ENCODE peak calls at places on chromosomes 13 and 19, in four cellular contexts. V is thoracic aorta, C is body of pancreas, Y is fibroblast of the aortic adventitia. Z is an unnamed sample.

GRCh38 chr19:6501740-6502648 is at the start of gene TUBB4A:
- DNase-seq in V (no peak), C (peak; percentile 46), Y (no peak), Z (no peak)

GRCh38 chr19:46101293-46101692 is 23.2 kb downstream of the IGFL3 start:
- DNase-seq in V (no peak), C (no peak), Y (no peak), Z (no peak)

GRCh38 chr13:36369268-36370107 is 23.3 kb upstream of the SPART start:
- DNase-seq in V (no peak), C (no peak), Y (peak; percentile 82), Z (no peak)

GRCh38 chr19:460877-461609 is at the start of gene SHC2:
- DNase-seq in V (no peak), C (peak; percentile 78), Y (no peak), Z (no peak)

GRCh38 chr13:99086869-99087129 is 108.9 kb upstream of the DOCK9 start:
- DNase-seq in V (no peak), C (no peak), Y (no peak), Z (peak; percentile 21)

GRCh38 chr13:77062097-77062496 is 35.1 kb upstream of the FBXL3 start:
- DNase-seq in V (no peak), C (no peak), Y (peak; percentile 33), Z (no peak)

GRCh38 chr19:35318679-35319448 is 10.1 kb upstream of the CD22 start:
- DNase-seq in V (peak; percentile 13), C (peak; percentile 39), Y (peak; percentile 55), Z (peak; percentile 30)

GRCh38 chr19:45103625-45104319 is 10.8 kb downstream of the PPP1R37 start:
- DNase-seq in V (no peak), C (peak; percentile 55), Y (no peak), Z (no peak)

GRCh38 chr13:46396341-46396740 is 9.3 kb upstream of the RUBCNL start:
- DNase-seq in V (no peak), C (no peak), Y (no peak), Z (no peak)

DNA sequence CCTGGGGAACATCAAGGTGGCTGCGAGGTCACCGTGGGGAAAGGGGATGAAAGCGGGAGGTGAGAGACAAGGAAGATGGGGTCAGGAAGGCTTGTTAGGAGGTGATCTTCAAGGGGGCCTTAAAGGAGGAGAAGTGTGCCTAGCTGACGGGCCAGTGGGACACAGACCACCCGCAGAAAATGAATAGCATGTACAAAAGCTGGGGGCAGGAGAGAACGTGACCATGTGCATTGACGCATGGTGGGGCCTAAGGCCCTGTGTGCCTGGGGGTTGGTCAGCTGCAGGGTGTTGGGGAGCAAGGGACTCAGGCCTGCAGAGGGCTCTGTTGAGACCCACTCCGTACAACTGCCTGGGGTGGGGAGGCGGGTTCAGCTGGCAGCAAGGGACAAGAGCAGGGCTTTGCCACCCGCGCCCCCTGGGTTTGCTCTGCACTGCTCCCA is 5.9 kb downstream of the RAB8A start:
- DNase-seq in V (no peak), C (no peak), Y (no peak), Z (no peak)
- TF ChIP-seq CTCF in V (no peak), C (no peak), Y (no peak), Z (no peak)

DNA sequence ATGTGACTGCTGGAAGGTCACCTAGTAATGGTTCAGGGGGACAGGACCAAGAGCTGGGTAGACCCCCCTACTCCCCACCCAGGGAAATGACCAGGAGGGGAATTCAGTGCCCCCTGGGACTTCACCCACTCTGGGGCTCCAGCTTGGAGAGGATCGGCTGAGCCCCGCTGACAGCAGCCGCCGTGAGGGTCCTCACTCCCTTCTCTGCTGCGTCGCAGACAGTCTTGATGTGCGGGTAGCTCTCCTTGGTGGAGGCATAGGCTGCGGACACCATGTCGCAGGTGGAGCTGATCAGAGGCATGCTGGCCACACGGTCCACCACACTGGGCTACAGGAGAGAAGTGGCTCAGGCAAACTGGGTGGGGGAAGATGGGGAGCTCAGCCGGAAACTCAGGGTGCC is 7.8 kb downstream of the PLIN3 start:
- DNase-seq in V (no peak), C (no peak), Y (no peak), Z (no peak)
- TF ChIP-seq CTCF in V (no peak), C (no peak), Y (no peak), Z (no peak)

DNA sequence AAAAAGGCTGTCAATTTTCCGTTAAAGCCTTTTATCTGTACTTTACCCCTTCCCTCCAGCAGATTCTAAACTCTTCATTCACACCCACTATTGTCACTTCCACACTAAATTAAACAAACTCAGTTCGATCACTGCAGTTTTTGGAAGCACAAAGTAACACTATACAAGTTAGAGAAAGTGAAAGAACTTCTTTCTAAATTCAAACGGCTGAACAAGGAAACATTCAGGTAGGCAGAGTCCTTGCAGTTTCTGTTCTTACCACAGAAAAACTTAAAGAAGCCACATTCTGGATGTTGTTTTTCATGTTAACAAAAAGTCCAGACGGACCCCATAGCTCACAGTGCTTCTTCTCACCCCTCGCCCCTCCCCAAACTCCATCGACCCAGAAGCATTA is 27.5 kb upstream of the UBE2L5 start:
- DNase-seq in V (no peak), C (no peak), Y (peak; percentile 46), Z (no peak)
- TF ChIP-seq CTCF in V (no peak), C (no peak), Y (no peak), Z (no peak)

DNA sequence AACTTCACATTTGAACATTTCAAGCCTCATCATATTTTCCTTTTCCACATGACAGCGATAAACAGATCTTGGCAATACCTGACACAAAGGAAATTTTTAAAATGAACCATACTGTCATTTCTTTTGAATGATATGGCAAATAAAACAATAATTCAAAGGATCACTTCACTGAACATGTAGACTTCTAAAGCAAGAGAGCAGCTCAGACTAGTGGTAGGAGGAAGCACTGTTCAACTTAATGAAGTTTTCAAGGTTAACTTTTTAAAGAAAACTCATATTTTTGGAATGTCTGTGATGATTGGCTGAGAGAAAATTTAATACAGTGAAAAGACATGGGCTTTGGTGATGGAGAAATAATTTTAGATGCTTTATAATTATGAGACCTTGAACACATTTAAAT is 198.0 kb downstream of the OXGR1 start:
- DNase-seq in V (no peak), C (no peak), Y (peak; percentile 29), Z (no peak)
- TF ChIP-seq CTCF in V (peak; percentile 31), C (no peak), Y (peak; percentile 55), Z (no peak)

DNA sequence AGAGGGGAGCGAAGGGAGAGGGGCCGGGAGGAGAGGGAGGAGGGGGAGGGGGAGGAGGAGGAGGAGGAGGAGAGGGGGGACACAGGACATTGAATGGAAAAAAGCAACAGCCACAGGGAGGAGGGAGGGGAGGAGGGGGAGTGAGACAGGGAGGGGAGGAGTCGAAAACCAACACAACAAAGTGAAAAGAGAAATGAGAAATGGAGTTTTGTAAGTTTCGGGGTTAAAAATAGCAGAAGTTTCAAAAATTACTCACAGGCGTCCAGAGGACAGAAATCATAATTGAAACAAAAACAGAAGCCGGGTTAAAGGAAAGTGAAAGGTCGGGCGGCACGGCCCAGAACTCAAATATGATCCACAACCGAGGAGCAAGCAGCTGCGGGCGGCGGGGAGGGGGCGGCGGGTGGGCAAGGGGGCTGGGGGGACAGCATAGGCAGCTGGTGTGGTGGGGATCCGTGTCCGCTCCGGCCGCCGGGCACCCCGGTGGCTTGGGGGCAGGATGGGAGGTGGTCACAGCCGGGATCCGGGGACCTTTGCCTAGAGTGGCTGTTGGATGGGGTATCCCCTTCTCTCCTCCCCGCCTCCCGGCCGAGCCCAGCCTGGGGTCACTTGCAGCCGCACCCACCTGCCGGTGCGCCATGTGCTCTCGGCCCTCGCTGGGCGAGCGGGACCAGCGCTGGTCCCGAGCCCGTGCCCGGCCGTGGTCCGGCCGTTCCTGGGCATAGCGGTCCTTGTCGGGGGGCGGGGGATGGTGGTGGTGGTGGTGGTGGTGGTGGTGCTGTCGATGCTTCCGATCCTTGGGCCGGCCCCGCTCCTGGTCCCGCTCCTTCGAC is 58.1 kb downstream of the IER2 start:
- DNase-seq in V (no peak), C (peak; percentile 14), Y (peak; percentile 75), Z (no peak)
- TF ChIP-seq CTCF in V (no peak), C (no peak), Y (no peak), Z (no peak)

DNA sequence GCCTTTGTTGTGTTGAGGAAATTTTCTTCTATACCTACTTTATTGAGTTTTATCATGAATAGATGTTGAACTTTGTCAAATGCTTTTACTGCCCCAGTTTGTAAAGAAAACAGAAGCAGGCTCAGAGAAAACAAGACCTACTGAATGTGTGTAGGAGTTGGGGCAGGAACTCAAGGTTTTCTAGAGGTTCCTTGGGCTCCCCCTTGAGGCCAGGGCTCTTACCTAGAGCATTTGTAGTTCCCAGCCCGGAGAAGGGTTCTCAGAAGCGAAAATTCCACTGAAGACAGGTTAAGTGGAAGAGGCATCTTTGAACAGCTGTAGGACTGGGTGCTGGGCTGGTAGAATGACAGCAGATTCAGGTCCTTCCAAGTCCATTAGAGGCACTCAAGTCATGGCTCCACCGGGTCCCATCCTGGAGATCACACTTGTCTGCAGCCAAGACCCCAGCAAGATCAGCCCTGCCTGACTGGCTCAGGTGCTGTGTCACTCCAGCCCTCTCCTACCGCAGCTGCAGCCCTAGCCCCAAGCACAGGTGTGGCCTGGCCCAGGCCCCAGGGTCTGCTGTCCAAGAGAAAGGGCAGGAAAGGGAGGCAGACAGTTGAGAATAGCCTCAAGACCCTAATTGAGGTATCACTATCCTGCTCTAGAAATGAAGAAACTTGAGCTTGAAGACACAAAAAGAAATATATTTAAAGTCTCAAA is 425.5 kb downstream of the PCDH20 start:
- DNase-seq in V (no peak), C (peak; percentile 39), Y (no peak), Z (no peak)
- TF ChIP-seq CTCF in V (no peak), C (no peak), Y (no peak), Z (no peak)

GRCh38 chr13:51913421-51914136 is 51.8 kb downstream of the CCDC70 start:
- DNase-seq in V (no peak), C (no peak), Y (no peak), Z (no peak)
- TF ChIP-seq CTCF in V (no peak), C (no peak), Y (no peak), Z (no peak)

DNA sequence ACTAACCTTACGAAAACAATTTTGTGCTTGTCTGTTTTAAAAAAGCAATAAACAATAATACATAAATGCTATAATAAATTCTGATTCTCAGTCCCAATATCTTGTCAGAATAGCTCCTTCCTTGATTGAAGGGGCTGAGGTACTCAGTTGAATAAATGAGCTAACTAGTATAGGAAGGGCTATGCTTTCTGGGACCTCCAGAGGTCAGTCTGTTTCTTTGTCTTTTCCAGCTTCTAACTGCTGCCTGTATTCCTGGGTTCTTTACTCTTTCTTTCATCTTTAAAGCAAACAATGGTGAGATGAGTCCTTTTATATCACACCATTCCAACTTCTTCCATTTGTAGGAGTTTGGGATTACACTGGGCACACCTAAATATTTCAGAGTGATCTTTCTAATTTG is 1297.0 kb upstream of the ATXN8OS start:
- DNase-seq in V (no peak), C (no peak), Y (no peak), Z (no peak)
- TF ChIP-seq CTCF in V (no peak), C (no peak), Y (no peak), Z (no peak)

DNA sequence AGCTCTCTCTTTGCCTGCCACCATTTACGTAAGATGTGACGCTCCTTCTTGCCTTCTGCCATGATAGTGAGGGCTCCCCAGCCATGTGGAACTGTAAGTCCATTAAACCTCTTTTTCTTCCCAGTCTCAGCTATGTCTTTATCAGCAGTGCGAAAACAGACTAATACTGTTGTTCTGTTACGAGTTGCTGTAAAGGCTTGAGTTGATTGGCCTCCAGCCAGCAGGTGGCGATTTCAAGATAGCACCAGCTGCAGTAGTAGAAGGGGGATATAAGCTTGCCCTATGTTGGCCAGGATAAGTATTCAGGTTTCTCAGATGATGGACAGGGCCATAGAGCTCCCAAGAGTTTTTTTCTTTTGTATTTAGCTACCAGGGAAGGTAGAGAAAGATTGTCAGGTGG is 385.5 kb downstream of the MZT1 start:
- DNase-seq in V (no peak), C (peak; percentile 6), Y (no peak), Z (no peak)
- TF ChIP-seq CTCF in V (no peak), C (no peak), Y (no peak), Z (no peak)

GRCh38 chr13:20340759-20341161 is 108.6 kb upstream of the GJB6 start:
- DNase-seq in V (no peak), C (no peak), Y (peak; percentile 39), Z (no peak)
- TF ChIP-seq CTCF in V (no peak), C (no peak), Y (no peak), Z (no peak)